ENCODE peak calls at places on chromosomes 12 and 14, in eight cellular contexts. Y is stomach; I is HFF-Myc; M is CD8-positive, alpha-beta T cell; F is fibroblast of the aortic adventitia; W is astrocyte of the spinal cord; N is psoas muscle; L is mesothelial cell of epicardium. Z is an unnamed sample.

GRCh38 chr12:58342736-58343135 is 401.4 kb downstream of the ATP23 start:
- DNase-seq in Y (no peak), I (no peak), M (no peak), F (no peak), W (no peak), N (no peak), L (no peak), Z (no peak)

GRCh38 chr12:57836442-57837375 is 9.8 kb downstream of the CTDSP2 start:
- DNase-seq in Y (peak; percentile 63), I (peak; percentile 74), M (no peak), F (peak; percentile 88), W (peak; percentile 86), N (peak; percentile 86), L (peak; percentile 70), Z (peak; percentile 41)

GRCh38 chr12:23049180-23049579 is 424.2 kb downstream of the ETNK1 start:
- DNase-seq in Y (no peak), I (no peak), M (no peak), F (no peak), W (peak; percentile 15), N (no peak), L (no peak), Z (no peak)

GRCh38 chr12:79983969-79984629 is 49.2 kb upstream of the PPP1R12A start:
- DNase-seq in Y (no peak), I (peak; percentile 4), M (no peak), F (peak; percentile 87), W (no peak), N (no peak), L (no peak), Z (peak; percentile 19)

GRCh38 chr14:77074969-77075368 is 23.1 kb upstream of the CIPC start:
- DNase-seq in Y (no peak), I (no peak), M (no peak), F (no peak), W (no peak), N (no peak), L (no peak), Z (no peak)

GRCh38 chr12:123905319-123905925 is 67.2 kb downstream of the CCDC92 start:
- DNase-seq in Y (peak; percentile 64), I (peak; percentile 64), M (peak; percentile 72), F (peak; percentile 87), W (peak; percentile 76), N (no peak), L (no peak), Z (peak; percentile 54)

GRCh38 chr12:121774968-121775474 is 18.5 kb downstream of the RHOF start:
- DNase-seq in Y (no peak), I (no peak), M (no peak), F (no peak), W (no peak), N (no peak), L (no peak), Z (no peak)

GRCh38 chr12:93378373-93379310 is 917 bp downstream of the NUDT4 start:
- DNase-seq in Y (peak; percentile 37), I (peak; percentile 10), M (peak; percentile 52), F (peak; percentile 66), W (peak; percentile 80), N (peak; percentile 62), L (peak; percentile 58), Z (peak; percentile 44)

GRCh38 chr14:72559227-72559626 is 334.7 kb downstream of the DPF3 start:
- DNase-seq in Y (no peak), I (no peak), M (no peak), F (no peak), W (peak; percentile 69), N (no peak), L (no peak), Z (no peak)

GRCh38 chr12:12398026-12398859 is 41.4 kb downstream of the BORCS5 start:
- DNase-seq in Y (no peak), I (peak; percentile 37), M (no peak), F (peak; percentile 95), W (peak; percentile 93), N (peak; percentile 71), L (no peak), Z (peak; percentile 92)

GRCh38 chr14:68677476-68677875 is 115.4 kb downstream of the ZFP36L1 start:
- DNase-seq in Y (no peak), I (no peak), M (no peak), F (no peak), W (no peak), N (no peak), L (no peak), Z (no peak)

GRCh38 chr12:60644076-60644475 is 1048.2 kb downstream of the SLC16A7 start:
- DNase-seq in Y (no peak), I (no peak), M (no peak), F (no peak), W (peak; percentile 0), N (no peak), L (no peak), Z (no peak)

GRCh38 chr14:97723834-97724770 is 926.9 kb downstream of the VRK1 start:
- DNase-seq in Y (no peak), I (no peak), M (peak; percentile 37), F (no peak), W (no peak), N (no peak), L (no peak), Z (no peak)

GRCh38 chr12:48037267-48037915 is 33.1 kb upstream of the COL2A1 start:
- DNase-seq in Y (no peak), I (peak; percentile 12), M (no peak), F (peak; percentile 4), W (peak; percentile 26), N (no peak), L (peak; percentile 80), Z (no peak)

GRCh38 chr12:99658950-99659349 is 11.4 kb downstream of the GARIN6 start:
- DNase-seq in Y (no peak), I (no peak), M (no peak), F (no peak), W (peak; percentile 29), N (no peak), L (no peak), Z (no peak)
- TF ChIP-seq CTCF in Y (no peak), I (no peak), M (no peak), F (no peak), W (peak; percentile 34), N (peak; percentile 20), L (no peak), Z (no peak)

DNA sequence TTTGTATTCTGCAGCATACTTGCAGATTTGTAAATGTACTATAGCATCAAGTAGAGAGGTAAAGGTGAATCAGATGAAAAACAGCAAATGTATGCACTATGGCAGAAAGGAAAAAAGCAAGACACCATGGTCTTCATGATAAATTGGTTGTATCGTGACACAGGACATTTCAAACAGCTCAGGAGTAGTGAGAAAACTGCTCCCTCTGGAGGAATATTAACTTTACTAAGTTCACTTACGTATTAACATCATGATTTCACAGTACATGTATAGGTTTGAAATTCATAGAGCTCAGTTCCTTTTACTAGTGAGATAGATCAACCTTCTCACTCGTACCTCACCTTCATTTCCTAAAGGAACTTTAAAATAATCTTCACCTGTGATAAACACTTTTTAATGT is 6.5 kb downstream of the MBIP start:
- DNase-seq in Y (no peak), I (no peak), M (no peak), F (no peak), W (no peak), N (no peak), L (no peak), Z (no peak)
- TF ChIP-seq CTCF in Y (no peak), I (no peak), M (no peak), F (no peak), W (no peak), N (no peak), L (no peak), Z (no peak)

GRCh38 chr14:34538871-34539406 is 562 bp downstream of the EAPP start:
- DNase-seq in Y (no peak), I (no peak), M (no peak), F (peak; percentile 16), W (peak; percentile 26), N (no peak), L (no peak), Z (no peak)

GRCh38 chr14:34536951-34537676 is 2.4 kb downstream of the EAPP start:
- DNase-seq in Y (no peak), I (no peak), M (no peak), F (peak; percentile 69), W (peak; percentile 62), N (no peak), L (no peak), Z (no peak)

GRCh38 chr14:34537677-34538009 is 1.9 kb downstream of the EAPP start:
- DNase-seq in Y (no peak), I (no peak), M (no peak), F (no peak), W (no peak), N (no peak), L (no peak), Z (no peak)

GRCh38 chr14:34539407-34540180 is at the start of gene EAPP:
- DNase-seq in Y (peak; percentile 99), I (peak; percentile 88), M (peak; percentile 93), F (peak; percentile 95), W (peak; percentile 98), N (peak; percentile 99), L (peak; percentile 91), Z (peak; percentile 94)
- TF ChIP-seq CTCF in Y (no peak), I (no peak), M (no peak), F (no peak), W (no peak), N (no peak), L (no peak), Z (no peak)

GRCh38 chr12:54666008-54666407 is 17.8 kb upstream of the DCD start:
- DNase-seq in Y (no peak), I (no peak), M (no peak), F (no peak), W (no peak), N (no peak), L (no peak), Z (no peak)
- TF ChIP-seq CTCF in Y (no peak), I (no peak), M (no peak), F (no peak), W (no peak), N (no peak), L (no peak), Z (no peak)

DNA sequence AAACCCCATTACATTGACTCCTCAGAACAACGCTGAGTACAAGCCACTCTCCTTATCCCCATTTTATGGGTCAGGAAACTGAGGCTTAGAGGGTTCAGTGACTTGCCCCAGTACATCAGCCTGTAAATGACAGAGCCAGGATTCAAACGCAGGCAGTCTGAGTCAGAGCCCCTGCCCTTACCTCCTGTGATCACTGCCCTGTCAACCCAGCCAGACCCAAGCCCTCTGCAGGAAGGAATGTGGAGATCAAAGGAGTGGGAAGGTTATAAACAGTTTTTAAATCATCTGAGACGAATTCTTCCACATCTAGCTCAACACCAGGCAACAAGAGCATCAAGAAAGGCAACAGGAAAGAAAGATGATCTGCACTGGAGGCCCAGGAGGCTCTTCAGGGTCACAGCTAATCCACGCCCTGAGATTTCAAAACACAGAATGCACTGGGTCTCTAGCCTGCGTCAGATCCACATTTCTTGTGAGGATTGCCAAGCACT is 38.5 kb downstream of the SPTB start:
- DNase-seq in Y (no peak), I (peak; percentile 32), M (no peak), F (peak; percentile 61), W (peak; percentile 68), N (peak; percentile 84), L (no peak), Z (peak; percentile 11)
- TF ChIP-seq CTCF in Y (no peak), I (peak; percentile 56), M (no peak), F (peak; percentile 53), W (peak; percentile 53), N (peak; percentile 68), L (peak; percentile 21), Z (peak; percentile 41)

Z was measured in AG09319.